ENCODE peak calls at places on chromosomes 13 and 19, in seven cellular contexts. A is epithelial cell of esophagus; N is foreskin fibroblast; M is NB4; X is stimulated activated CD8-positive, alpha-beta memory T cell treated with anti-CD3 and anti-CD28 coated beads, Interleukin-4, amount 100 ng/mL, for 1 hour; I is Ammon's horn; L is posterior cingulate gyrus. P is an unnamed sample.

GRCh38 chr13:109715902-109716301 is 70.5 kb downstream of the IRS2 start:
- DNase-seq in A (peak; percentile 74), N (peak; percentile 80), M (peak; percentile 89), X (no peak), I (no peak), L (no peak), P (peak; percentile 25)

GRCh38 chr19:9877775-9878510 is 42.8 kb downstream of the PIN1 start:
- DNase-seq in A (peak; percentile 67), N (peak; percentile 72), M (no peak), X (no peak), I (no peak), L (no peak), P (peak; percentile 62)

GRCh38 chr19:34188388-34188787 is 16.1 kb downstream of the LSM14A start:
- DNase-seq in A (peak; percentile 18), N (peak; percentile 7), M (peak; percentile 12), X (no peak), I (no peak), L (no peak), P (no peak)

GRCh38 chr13:27958928-27959539 is 10.1 kb downstream of the CDX2 start:
- DNase-seq in A (no peak), N (no peak), M (peak; percentile 55), X (no peak), I (no peak), L (no peak), P (no peak)

GRCh38 chr19:575527-576506 is 3.4 kb downstream of the BSG start:
- DNase-seq in A (peak; percentile 89), N (peak; percentile 51), M (peak; percentile 29), X (no peak), I (peak; percentile 66), L (no peak), P (peak; percentile 85)

GRCh38 chr13:76939215-76939614 is 9.1 kb upstream of the ACOD1 start:
- DNase-seq in A (peak; percentile 60), N (no peak), M (no peak), X (no peak), I (no peak), L (no peak), P (no peak)

GRCh38 chr19:32172761-32173160 is 172.6 kb upstream of the ZNF507 start:
- DNase-seq in A (no peak), N (no peak), M (no peak), X (no peak), I (no peak), L (no peak), P (no peak)

GRCh38 chr19:58350001-58350801 is 3.1 kb downstream of the A1BG start:
- DNase-seq in A (no peak), N (no peak), M (no peak), X (no peak), I (no peak), L (no peak), P (peak; percentile 12)

GRCh38 chr19:13339869-13340268 is 166.4 kb downstream of the CACNA1A start:
- DNase-seq in A (no peak), N (no peak), M (no peak), X (no peak), I (peak; percentile 45), L (no peak), P (no peak)

GRCh38 chr19:31402931-31403330 is 53.7 kb upstream of the TSHZ3 start:
- DNase-seq in A (no peak), N (no peak), M (no peak), X (no peak), I (no peak), L (no peak), P (no peak)

GRCh38 chr19:14525729-14526128 is 3.7 kb upstream of the TECR start:
- DNase-seq in A (peak; percentile 100), N (no peak), M (no peak), X (no peak), I (no peak), L (no peak), P (no peak)

GRCh38 chr19:7746903-7747884 is at the start of gene CD209:
- DNase-seq in A (no peak), N (no peak), M (no peak), X (no peak), I (no peak), L (no peak), P (peak; percentile 48)

GRCh38 chr19:17306285-17306714 is 628 bp downstream of the MRPL34 start:
- DNase-seq in A (no peak), N (no peak), M (no peak), X (no peak), I (no peak), L (no peak), P (peak; percentile 6)

GRCh38 chr19:36574762-36575161 is 1.7 kb upstream of the ZNF529 start:
- DNase-seq in A (no peak), N (no peak), M (no peak), X (no peak), I (no peak), L (no peak), P (no peak)

GRCh38 chr13:82800391-82800790 is 1081.9 kb downstream of the SLITRK1 start:
- DNase-seq in A (peak; percentile 5), N (peak; percentile 21), M (no peak), X (no peak), I (no peak), L (no peak), P (peak; percentile 30)

GRCh38 chr13:111494641-111495040 is 174.2 kb downstream of the TEX29 start:
- DNase-seq in A (no peak), N (no peak), M (no peak), X (no peak), I (no peak), L (no peak), P (no peak)

GRCh38 chr13:29810145-29810742 is 40.2 kb downstream of the UBL3 start:
- DNase-seq in A (no peak), N (no peak), M (no peak), X (no peak), I (no peak), L (no peak), P (no peak)

GRCh38 chr19:22945560-22945959 is 57.4 kb downstream of the ZNF728 start:
- DNase-seq in A (peak; percentile 47), N (peak; percentile 1), M (peak; percentile 62), X (no peak), I (no peak), L (no peak), P (no peak)

GRCh38 chr19:45455707-45456499 is 11.9 kb upstream of the FOSB start:
- DNase-seq in A (peak; percentile 99), N (peak; percentile 99), M (peak; percentile 92), X (peak; percentile 54), I (peak; percentile 43), L (no peak), P (peak; percentile 100)

GRCh38 chr19:2426661-2427322 is 594 bp downstream of the TIMM13 start:
- DNase-seq in A (peak; percentile 35), N (peak; percentile 30), M (peak; percentile 64), X (no peak), I (no peak), L (no peak), P (peak; percentile 45)

GRCh38 chr19:30227071-30227621 is 145.0 kb upstream of the ZNF536 start:
- DNase-seq in A (no peak), N (no peak), M (no peak), X (no peak), I (peak; percentile 20), L (peak; percentile 45), P (peak; percentile 7)

GRCh38 chr19:57282011-57282636 is 1.8 kb downstream of the ZNF460 start:
- DNase-seq in A (peak; percentile 97), N (no peak), M (no peak), X (no peak), I (no peak), L (no peak), P (peak; percentile 68)

GRCh38 chr13:39385621-39386231 is 217.3 kb downstream of the LHFPL6 start:
- DNase-seq in A (no peak), N (no peak), M (no peak), X (no peak), I (peak; percentile 67), L (no peak), P (no peak)

GRCh38 chr19:6238643-6239281 is 41.0 kb downstream of the MLLT1 start:
- DNase-seq in A (peak; percentile 23), N (no peak), M (no peak), X (no peak), I (peak; percentile 58), L (no peak), P (no peak)

GRCh38 chr19:48444129-48444932 is 1.5 kb upstream of the GRWD1 start:
- DNase-seq in A (no peak), N (no peak), M (peak; percentile 61), X (no peak), I (no peak), L (no peak), P (no peak)

P was measured in kidney tubule cell.